ENCODE peak calls at places on chromosomes 1 and 21, in four cellular contexts. H, O, J and R are unnamed samples.

GRCh38 chr1:237851209-237851845 is 39.4 kb downstream of the ZP4 start:
- DNase-seq in H (peak; percentile 55), O (peak; percentile 40), J (peak; percentile 77), R (no peak)

GRCh38 chr1:60924964-60925798 is 157.2 kb upstream of the NFIA start:
- DNase-seq in H (no peak), O (no peak), J (no peak), R (no peak)

GRCh38 chr1:83860506-83861221 is 138.3 kb downstream of the TTLL7 start:
- DNase-seq in H (peak; percentile 43), O (peak; percentile 1), J (peak; percentile 81), R (peak; percentile 68)

GRCh38 chr21:38170283-38170682 is 86.5 kb upstream of the KCNJ15 start:
- DNase-seq in H (peak; percentile 24), O (no peak), J (peak; percentile 26), R (peak; percentile 66)

GRCh38 chr1:167450843-167451242 is 67.5 kb downstream of the CD247 start:
- DNase-seq in H (no peak), O (no peak), J (no peak), R (no peak)

GRCh38 chr1:171310661-171311087 is 3.3 kb upstream of the FMO4 start:
- DNase-seq in H (no peak), O (no peak), J (no peak), R (no peak)

GRCh38 chr21:45578811-45579381 is 36.7 kb upstream of the SLC19A1 start:
- DNase-seq in H (no peak), O (no peak), J (no peak), R (no peak)

GRCh38 chr1:55310517-55310927 is 95.4 kb upstream of the USP24 start:
- DNase-seq in H (peak; percentile 100), O (peak; percentile 99), J (peak; percentile 51), R (peak; percentile 98)

GRCh38 chr1:23558140-23558871 is 995 bp downstream of the ID3 start:
- DNase-seq in H (peak; percentile 61), O (no peak), J (peak; percentile 73), R (peak; percentile 82)

GRCh38 chr1:175419684-175420490 is 227.3 kb upstream of the KIAA0040 start:
- DNase-seq in H (no peak), O (no peak), J (peak; percentile 27), R (no peak)

GRCh38 chr1:100448371-100448770 is 89.6 kb upstream of the GPR88 start:
- DNase-seq in H (no peak), O (no peak), J (no peak), R (no peak)

GRCh38 chr1:56285554-56286402 is 293.6 kb downstream of the PLPP3 start:
- DNase-seq in H (peak; percentile 52), O (peak; percentile 56), J (no peak), R (peak; percentile 69)

GRCh38 chr21:45469273-45470086 is 64.5 kb downstream of the COL18A1 start:
- DNase-seq in H (no peak), O (no peak), J (peak; percentile 54), R (no peak)

GRCh38 chr1:94258873-94259331 is 21.5 kb upstream of the ARHGAP29 start:
- DNase-seq in H (peak; percentile 98), O (peak; percentile 98), J (peak; percentile 28), R (peak; percentile 85)

GRCh38 chr1:35915693-35916092 is 15.2 kb upstream of the AGO3 start:
- DNase-seq in H (peak; percentile 11), O (no peak), J (peak; percentile 46), R (no peak)

GRCh38 chr1:197159461-197159860 is 13.0 kb upstream of the ASPM start:
- DNase-seq in H (no peak), O (no peak), J (no peak), R (no peak)

GRCh38 chr1:37478890-37479254 is 4.5 kb downstream of the ZC3H12A start:
- DNase-seq in H (peak; percentile 54), O (peak; percentile 45), J (no peak), R (no peak)

GRCh38 chr1:983736-984475 is 2.0 kb upstream of the PERM1 start:
- DNase-seq in H (no peak), O (no peak), J (peak; percentile 69), R (no peak)

GRCh38 chr1:59089343-59089742 is 207.6 kb upstream of the FGGY start:
- DNase-seq in H (no peak), O (no peak), J (no peak), R (no peak)

GRCh38 chr1:179016694-179017382 is 8.9 kb upstream of the FAM20B start:
- DNase-seq in H (peak; percentile 93), O (peak; percentile 90), J (peak; percentile 74), R (peak; percentile 45)

GRCh38 chr1:66370462-66370907 is 163.5 kb upstream of the SGIP1 start:
- DNase-seq in H (no peak), O (no peak), J (no peak), R (peak; percentile 88)

GRCh38 chr1:188425687-188426086 is 1596.9 kb downstream of the PLA2G4A start:
- DNase-seq in H (peak; percentile 81), O (peak; percentile 74), J (no peak), R (peak; percentile 45)

GRCh38 chr1:178134061-178134460 is 40.2 kb downstream of the RASAL2 start:
- DNase-seq in H (peak; percentile 89), O (peak; percentile 85), J (no peak), R (peak; percentile 55)

GRCh38 chr1:5423109-5423508 is 569.1 kb downstream of the NPHP4 start:
- DNase-seq in H (no peak), O (no peak), J (peak; percentile 23), R (no peak)

GRCh38 chr1:89771991-89772560 is 48.8 kb upstream of the LRRC8D start:
- DNase-seq in H (no peak), O (no peak), J (no peak), R (no peak)

GRCh38 chr1:160539896-160540858 is 17.1 kb upstream of the SLAMF6 start:
- DNase-seq in H (no peak), O (no peak), J (peak; percentile 34), R (peak; percentile 56)

GRCh38 chr1:233138794-233139544 is 156.6 kb downstream of the PCNX2 start:
- DNase-seq in H (peak; percentile 40), O (peak; percentile 42), J (no peak), R (no peak)

GRCh38 chr1:205438213-205439158 is 16.6 kb upstream of the LEMD1 start:
- DNase-seq in H (peak; percentile 68), O (peak; percentile 57), J (peak; percentile 82), R (peak; percentile 65)

GRCh38 chr1:174965006-174965971 is 34.5 kb upstream of the CACYBP start:
- DNase-seq in H (no peak), O (no peak), J (peak; percentile 19), R (no peak)

GRCh38 chr1:180213401-180214177 is 16.5 kb upstream of the LHX4 start:
- DNase-seq in H (peak; percentile 9), O (no peak), J (no peak), R (peak; percentile 28)

GRCh38 chr1:51605961-51606723 is 10.8 kb upstream of the OSBPL9 start:
- DNase-seq in H (no peak), O (no peak), J (no peak), R (no peak)

GRCh38 chr1:231927431-231927830 is 300.8 kb downstream of the DISC1 start:
- DNase-seq in H (no peak), O (no peak), J (no peak), R (peak; percentile 50)

GRCh38 chr1:156885904-156886355 is 7.6 kb upstream of the PEAR1 start:
- DNase-seq in H (peak; percentile 18), O (no peak), J (no peak), R (no peak)

GRCh38 chr1:38018864-38019343 is 6.4 kb downstream of the UTP11 start:
- DNase-seq in H (no peak), O (no peak), J (peak; percentile 39), R (peak; percentile 28)

GRCh38 chr1:245306628-245307410 is 152.0 kb downstream of the KIF26B start:
- DNase-seq in H (peak; percentile 17), O (no peak), J (no peak), R (no peak)

GRCh38 chr21:45543371-45543709 is 1.1 kb upstream of the SLC19A1 start:
- DNase-seq in H (no peak), O (no peak), J (no peak), R (no peak)

GRCh38 chr1:117466761-117467160 is 99.5 kb downstream of the MAN1A2 start:
- DNase-seq in H (peak; percentile 12), O (peak; percentile 5), J (no peak), R (peak; percentile 86)

GRCh38 chr1:41286486-41286885 is 44.4 kb upstream of the SCMH1 start:
- DNase-seq in H (no peak), O (no peak), J (no peak), R (no peak)

GRCh38 chr1:183887826-183888819 is 83.2 kb downstream of the RGL1 start:
- DNase-seq in H (peak; percentile 86), O (peak; percentile 83), J (no peak), R (peak; percentile 84)
- H3K36me3 ChIP-seq in H (no peaks in the 10 kb centered on the region), O (peaks cover 2% of the 10 kb centered on the region), J (no peaks in the 10 kb centered on the region), R (peaks cover 10% of the 10 kb centered on the region)

GRCh38 chr1:48953617-48954016 is 176.9 kb upstream of the BEND5 start:
- DNase-seq in H (no peak), O (no peak), J (no peak), R (no peak)

GRCh38 chr1:48960304-48960703 is 183.6 kb upstream of the BEND5 start:
- DNase-seq in H (no peak), O (no peak), J (no peak), R (no peak)

GRCh38 chr1:48955774-48956173 is 179.1 kb upstream of the BEND5 start:
- DNase-seq in H (no peak), O (no peak), J (peak; percentile 7), R (no peak)
- TF ChIP-seq EZH2 in H (no peak), O (no peak), J (no peak), R (no peak)

DNA sequence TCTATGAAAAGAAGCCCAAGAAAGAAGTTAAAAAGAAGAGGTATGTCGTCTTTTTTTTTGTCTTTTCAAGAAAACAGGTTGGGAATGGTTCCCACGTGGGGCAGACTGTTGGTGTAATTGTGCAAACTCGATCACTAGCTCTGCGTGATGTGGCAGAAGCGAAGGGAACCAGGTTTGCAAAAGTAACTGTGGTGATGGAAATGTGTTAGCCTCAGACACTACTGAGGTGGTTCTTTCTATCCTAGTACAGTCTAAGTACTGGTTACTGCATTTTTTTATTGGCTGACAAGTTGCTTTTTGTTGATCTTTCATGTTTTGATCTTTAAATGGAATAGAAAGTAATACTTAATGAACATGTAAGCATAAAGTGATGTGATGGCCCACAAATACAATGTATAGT is 8.8 kb downstream of the RPL5 start:
- DNase-seq in H (no peak), O (no peak), J (no peak), R (no peak)
- H3K36me3 ChIP-seq in H (peaks cover 14% of the 10 kb centered on the region), O (peaks cover 80% of the 10 kb centered on the region), J (peaks cover 3% of the 10 kb centered on the region), R (peaks cover 56% of the 10 kb centered on the region)

GRCh38 chr1:226783202-226783601 is 44.1 kb upstream of the ITPKB start:
- DNase-seq in H (peak; percentile 8), O (no peak), J (no peak), R (no peak)
- TF ChIP-seq EZH2 in H (no peak), O (no peak), J (no peak), R (no peak)

DNA sequence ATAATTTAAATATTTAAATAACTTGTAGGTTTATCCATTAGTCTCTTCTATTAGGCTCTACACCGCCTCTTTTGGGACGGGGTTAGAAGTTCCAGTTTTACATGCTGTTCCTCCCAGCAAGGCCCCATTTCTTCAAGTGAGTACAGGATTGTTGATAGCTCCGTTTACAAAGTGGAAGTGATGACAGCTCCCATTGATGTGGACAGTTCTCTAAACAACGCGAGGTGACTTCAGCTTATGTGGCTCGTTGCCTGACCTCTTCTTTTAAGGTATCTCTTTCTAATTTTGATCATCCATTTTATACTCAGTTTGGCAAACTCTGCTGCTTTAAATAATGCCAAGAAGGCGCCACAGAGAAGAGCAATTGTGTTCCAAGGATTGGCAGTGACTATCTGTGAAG is 49.7 kb downstream of the PACC1 start:
- DNase-seq in H (no peak), O (no peak), J (no peak), R (no peak)
- H3K36me3 ChIP-seq in H (peaks cover 2% of the 10 kb centered on the region), O (peaks cover 5% of the 10 kb centered on the region), J (no peaks in the 10 kb centered on the region), R (peaks cover 21% of the 10 kb centered on the region)